ENCODE peak calls at places on chromosome 3, in six cellular contexts. M is K562, K is Peyer's patch, N is left ventricle myocardium inferior, Q is cardiac fibroblast, X is AG04450. V is an unnamed sample.

GRCh38 chr3:151838574-151839312 is 24.8 kb downstream of the AADAC start:
- DNase-seq in Q (peak; percentile 94), N (no peak), X (peak; percentile 65), K (no peak), M (peak; percentile 52), V (peak; percentile 47)

GRCh38 chr3:197374951-197375560 is 76.6 kb upstream of the DLG1 start:
- DNase-seq in M (no peak), X (no peak), N (no peak), K (no peak), Q (no peak), V (no peak)

GRCh38 chr3:134325722-134326121 is 48.5 kb downstream of the AMOTL2 start:
- DNase-seq in Q (no peak), X (no peak), K (no peak), N (no peak), M (no peak), V (no peak)

GRCh38 chr3:105422645-105423044 is 55.9 kb downstream of the ALCAM start:
- DNase-seq in N (no peak), K (no peak), X (no peak), M (no peak), Q (peak; percentile 48), V (no peak)

GRCh38 chr3:140832883-140833282 is 108.8 kb upstream of the SLC25A36 start:
- DNase-seq in K (no peak), M (no peak), N (no peak), X (no peak), Q (no peak), V (no peak)

GRCh38 chr3:172307143-172307560 is 141.1 kb downstream of the GHSR start:
- DNase-seq in M (peak; percentile 74), Q (peak; percentile 70), X (no peak), N (no peak), K (no peak), V (no peak)

GRCh38 chr3:14634763-14635400 is 16.7 kb upstream of the CCDC174 start:
- DNase-seq in X (no peak), N (no peak), Q (peak; percentile 81), M (no peak), K (no peak), V (no peak)

GRCh38 chr3:105365536-105366301 is 990 bp upstream of the ALCAM start:
- DNase-seq in N (no peak), X (no peak), Q (peak; percentile 89), M (no peak), K (peak; percentile 25), V (no peak)

GRCh38 chr3:150793641-150794040 is 30.7 kb upstream of the SIAH2 start:
- DNase-seq in K (no peak), M (no peak), N (no peak), Q (no peak), X (no peak), V (no peak)

GRCh38 chr3:69791111-69791510 is 51.8 kb downstream of the MITF start:
- DNase-seq in N (peak; percentile 72), K (no peak), M (no peak), Q (peak; percentile 87), X (no peak), V (no peak)

GRCh38 chr3:113275876-113276580 is 64.7 kb downstream of the BOC start:
- DNase-seq in K (peak; percentile 21), Q (peak; percentile 68), X (no peak), M (no peak), N (peak; percentile 44), V (no peak)

GRCh38 chr3:42507252-42507651 is 4.8 kb downstream of the VIPR1 start:
- DNase-seq in X (no peak), N (no peak), M (no peak), Q (no peak), K (no peak), V (no peak)

GRCh38 chr3:53485675-53486365 is 8.6 kb upstream of the CACNA1D start:
- DNase-seq in K (no peak), X (no peak), Q (no peak), N (no peak), M (no peak), V (no peak)

GRCh38 chr3:30081904-30082303 is 524.5 kb upstream of the TGFBR2 start:
- DNase-seq in N (no peak), K (no peak), M (no peak), Q (no peak), X (no peak), V (no peak)

GRCh38 chr3:150945226-150945625 is 27.3 kb downstream of the CLRN1 start:
- DNase-seq in K (no peak), Q (peak; percentile 58), X (no peak), N (no peak), M (no peak), V (no peak)

GRCh38 chr3:177150970-177151627 is 46.2 kb downstream of the TBL1XR1 start:
- DNase-seq in M (no peak), N (no peak), X (peak; percentile 72), K (no peak), Q (peak; percentile 91), V (no peak)

GRCh38 chr3:86923071-86923476 is 67.9 kb downstream of the VGLL3 start:
- DNase-seq in K (no peak), Q (peak; percentile 90), M (no peak), N (no peak), X (peak; percentile 37), V (no peak)

GRCh38 chr3:4138150-4138783 is 164.9 kb upstream of the SETMAR start:
- DNase-seq in N (no peak), K (no peak), M (no peak), X (no peak), Q (no peak), V (no peak)

GRCh38 chr3:60047426-60048200 is 997.8 kb upstream of the CFAP20DC start:
- DNase-seq in X (no peak), K (no peak), N (no peak), Q (no peak), M (no peak), V (no peak)

GRCh38 chr3:168514252-168514651 is 418.5 kb upstream of the GOLIM4 start:
- DNase-seq in X (no peak), M (no peak), N (no peak), K (no peak), Q (no peak), V (no peak)

GRCh38 chr3:51434746-51435323 is 43.8 kb downstream of the RBM15B start:
- DNase-seq in M (peak; percentile 53), K (no peak), Q (peak; percentile 72), N (no peak), X (no peak), V (peak; percentile 50)

GRCh38 chr3:81894598-81894997 is 133.2 kb upstream of the GBE1 start:
- DNase-seq in N (no peak), Q (no peak), M (no peak), K (no peak), X (no peak), V (no peak)

GRCh38 chr3:95595416-95596075 is 1218.8 kb upstream of the EPHA6 start:
- DNase-seq in N (no peak), M (no peak), X (no peak), K (no peak), Q (no peak), V (no peak)

GRCh38 chr3:104291878-104292277 is 1074.8 kb upstream of the ALCAM start:
- DNase-seq in M (no peak), K (no peak), Q (peak; percentile 5), N (no peak), X (no peak), V (no peak)

GRCh38 chr3:71226565-71227281 is 356.8 kb downstream of the FOXP1 start:
- DNase-seq in M (peak; percentile 15), Q (peak; percentile 70), X (no peak), N (peak; percentile 59), K (peak; percentile 56), V (no peak)

GRCh38 chr3:9715764-9716437 is 12.3 kb downstream of the CPNE9 start:
- DNase-seq in M (peak; percentile 82), N (peak; percentile 65), Q (peak; percentile 93), K (peak; percentile 28), X (peak; percentile 65), V (no peak)

GRCh38 chr3:129211772-129212171 is 28.1 kb upstream of the CNBP start:
- DNase-seq in X (no peak), Q (peak; percentile 86), K (no peak), N (peak; percentile 67), M (peak; percentile 58), V (no peak)

GRCh38 chr3:125398952-125399351 is 23.8 kb upstream of the ZNF148 start:
- DNase-seq in X (no peak), N (no peak), K (no peak), M (no peak), Q (no peak), V (no peak)

GRCh38 chr3:157127831-157128767 is 31.8 kb downstream of the CCNL1 start:
- DNase-seq in K (peak; percentile 51), X (peak; percentile 27), Q (peak; percentile 93), M (peak; percentile 27), N (no peak), V (no peak)

DNA sequence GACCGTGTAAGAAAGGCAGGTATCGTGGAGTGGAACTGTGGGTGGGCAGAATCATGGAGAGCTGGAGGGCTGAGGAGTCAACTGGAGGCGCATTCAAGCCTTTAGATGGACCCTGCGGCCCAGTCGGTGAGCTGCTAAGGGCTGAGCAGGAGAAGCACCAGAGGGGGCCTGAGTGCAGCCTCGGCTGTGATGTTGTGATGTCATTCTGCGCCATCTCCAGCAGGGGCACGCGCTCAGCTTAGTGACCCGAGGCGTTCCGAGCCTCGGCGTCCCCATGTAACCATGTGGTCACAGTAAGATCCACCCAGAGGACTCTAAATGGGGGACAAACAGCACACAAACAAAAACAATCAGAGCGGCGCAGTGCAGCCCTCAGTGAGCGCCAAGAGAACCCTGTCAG is 76.8 kb downstream of the VGLL4 start:
- DNase-seq in M (peak; percentile 71), K (no peak), Q (no peak), X (no peak), N (no peak), V (no peak)
- TF ChIP-seq CTCF in M (peak; percentile 71), K (no peak), Q (peak; percentile 3), X (no peak), N (no peak), V (peak; percentile 42)

GRCh38 chr3:122660575-122660974 is 20.1 kb upstream of the PARP14 start:
- DNase-seq in N (no peak), Q (peak; percentile 21), M (no peak), K (no peak), X (no peak), V (peak; percentile 42)
- TF ChIP-seq CTCF in N (no peak), Q (peak; percentile 4), M (no peak), K (no peak), X (no peak), V (no peak)

DNA sequence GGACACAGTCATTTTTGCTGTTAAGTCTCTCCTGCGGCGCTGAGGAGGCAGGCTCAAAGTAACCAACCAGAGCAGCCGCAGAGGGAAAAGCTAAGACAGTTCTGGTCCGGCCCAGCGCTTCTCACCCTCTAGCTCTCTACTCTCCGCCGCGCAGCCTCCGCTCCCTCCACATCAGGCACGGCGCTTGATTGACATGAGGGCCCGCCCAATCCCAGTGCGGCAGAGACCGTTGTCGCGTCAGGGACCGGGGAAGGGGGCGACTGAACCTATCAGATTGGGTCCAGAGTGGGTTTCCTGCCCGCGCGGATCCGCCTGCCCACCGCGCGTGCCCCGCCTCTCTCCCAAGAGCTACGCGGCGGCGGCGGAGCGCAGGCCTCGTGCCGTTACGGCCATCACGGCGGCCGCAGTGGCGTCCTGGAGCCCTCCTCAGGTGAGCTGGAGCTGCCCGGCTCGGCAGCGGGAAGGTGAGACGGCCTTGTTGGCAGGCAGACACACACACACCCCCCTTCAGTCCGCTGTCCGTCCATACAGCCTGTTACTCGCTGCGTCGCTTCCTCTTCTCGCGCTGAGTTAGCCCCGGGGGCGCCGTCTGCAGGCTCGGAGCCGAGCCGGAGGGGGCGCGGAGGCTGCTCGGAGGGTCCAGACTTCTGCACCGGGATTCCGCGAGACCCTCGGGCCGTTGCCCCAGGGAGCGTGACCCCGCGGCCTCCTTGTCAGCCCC is at the start of gene NCK1:
- DNase-seq in M (peak; percentile 93), X (peak; percentile 94), K (peak; percentile 99), Q (peak; percentile 98), N (peak; percentile 99), V (peak; percentile 96)
- TF ChIP-seq CTCF in M (no peak), X (no peak), K (peak; percentile 17), Q (peak; percentile 13), N (peak; percentile 39), V (no peak)

GRCh38 chr3:24583004-24583403 is 88.4 kb upstream of the THRB start:
- DNase-seq in M (no peak), X (no peak), N (no peak), Q (peak; percentile 46), K (no peak), V (no peak)
- TF ChIP-seq CTCF in M (peak; percentile 40), X (no peak), N (peak; percentile 60), Q (peak; percentile 31), K (peak; percentile 41), V (no peak)